ENCODE peak calls at places on chromosomes 7 and 10, in seven cellular contexts. Z is K562, V is endothelial cell of umbilical vein, L is erythroblast, K is lower leg skin, W is IMR-90, I is stomach. M is an unnamed sample.

GRCh38 chr7:38881947-38882684 is 26.9 kb downstream of the VPS41 start:
- DNase-seq in V (no peak), L (peak), K (no peak), Z (no peak), W (no peak), I (no peak), M (no peak)

GRCh38 chr10:89327803-89328441 is at the start of gene IFIT3:
- DNase-seq in I (peak), W (peak), Z (peak), V (peak), L (peak), K (peak), M (peak)

GRCh38 chr10:77486511-77486910 is 151.1 kb downstream of the KCNMA1 start:
- DNase-seq in I (no peak), K (no peak), L (no peak), W (no peak), Z (no peak), V (no peak), M (no peak)

GRCh38 chr7:116899308-116899707 is 36.9 kb downstream of the CAPZA2 start:
- DNase-seq in L (peak), Z (no peak), W (no peak), I (no peak), V (no peak), K (no peak), M (no peak)

GRCh38 chr7:138768251-138768650 is 29.5 kb upstream of the TMEM213 start:
- DNase-seq in W (no peak), L (no peak), K (no peak), Z (no peak), V (no peak), I (no peak), M (no peak)

GRCh38 chr10:89624020-89624419 is 21.0 kb downstream of the PANK1 start:
- DNase-seq in L (no peak), I (no peak), V (no peak), Z (no peak), W (no peak), K (no peak), M (no peak)

GRCh38 chr10:8049151-8049873 is 5.2 kb upstream of the GATA3 start:
- DNase-seq in V (no peak), Z (no peak), I (no peak), K (no peak), L (no peak), W (no peak), M (no peak)

GRCh38 chr7:86814980-86815379 is 171.3 kb downstream of the GRM3 start:
- DNase-seq in I (no peak), L (peak), W (no peak), V (peak), Z (peak), K (no peak), M (no peak)

GRCh38 chr10:25226775-25227682 is 52.2 kb downstream of the GPR158 start:
- DNase-seq in I (peak), Z (peak), V (peak), K (no peak), W (peak), L (peak), M (peak)

GRCh38 chr10:114445332-114445731 is 41.0 kb upstream of the AFAP1L2 start:
- DNase-seq in I (no peak), Z (no peak), W (no peak), V (no peak), K (no peak), L (no peak), M (no peak)

GRCh38 chr7:116679495-116679894 is 7.5 kb downstream of the MET start:
- DNase-seq in I (no peak), W (no peak), L (no peak), V (peak), Z (no peak), K (no peak), M (no peak)

GRCh38 chr7:100102950-100103840 is 1.8 kb downstream of the AP4M1 start:
- DNase-seq in K (no peak), W (peak), V (no peak), L (no peak), Z (no peak), I (no peak), M (peak)

GRCh38 chr7:151608031-151608551 is 88.4 kb upstream of the RHEB start:
- DNase-seq in V (no peak), L (no peak), Z (no peak), I (no peak), K (no peak), W (no peak), M (no peak)

GRCh38 chr7:7565018-7565680 is 1.5 kb upstream of the MIOS start:
- DNase-seq in Z (no peak), K (no peak), L (peak), W (no peak), V (no peak), I (no peak), M (no peak)

GRCh38 chr7:681551-682307 is 44.8 kb upstream of the DNAAF5 start:
- DNase-seq in V (no peak), I (no peak), L (no peak), K (no peak), W (no peak), Z (no peak), M (no peak)

GRCh38 chr7:76269895-76270294 is 32.6 kb upstream of the HSPB1 start:
- DNase-seq in Z (no peak), K (no peak), V (no peak), L (no peak), W (no peak), I (no peak), M (no peak)

GRCh38 chr7:4091767-4092166 is 590.3 kb upstream of the FOXK1 start:
- DNase-seq in L (no peak), W (no peak), Z (no peak), I (no peak), K (peak), V (no peak), M (no peak)

GRCh38 chr10:29408847-29409240 is 120.0 kb downstream of the LYZL1 start:
- DNase-seq in K (no peak), Z (no peak), V (no peak), W (no peak), I (no peak), L (peak), M (no peak)

GRCh38 chr10:1609038-1609411 is 128.3 kb downstream of the ADARB2 start:
- DNase-seq in V (no peak), Z (no peak), I (no peak), L (no peak), W (no peak), K (no peak), M (no peak)

GRCh38 chr10:85993140-85993539 is 373.5 kb downstream of the GRID1 start:
- DNase-seq in Z (no peak), I (no peak), L (no peak), W (no peak), V (no peak), K (no peak), M (no peak)

GRCh38 chr7:97693586-97693985 is 38.3 kb upstream of the TAC1 start:
- DNase-seq in I (no peak), W (no peak), V (no peak), L (no peak), K (no peak), Z (no peak), M (no peak)

GRCh38 chr10:58785354-58785753 is 272.7 kb downstream of the BICC1 start:
- DNase-seq in L (no peak), K (no peak), I (no peak), Z (no peak), V (no peak), W (no peak), M (no peak)

GRCh38 chr10:22372298-22372697 is 27.0 kb downstream of the SPAG6 start:
- DNase-seq in W (no peak), L (no peak), Z (no peak), I (no peak), V (no peak), K (no peak), M (no peak)

GRCh38 chr7:17406756-17407155 is 108.3 kb downstream of the AHR start:
- DNase-seq in K (no peak), L (no peak), W (peak), I (no peak), Z (no peak), V (no peak), M (no peak)

GRCh38 chr7:67518580-67518979 is 521.9 kb downstream of the TYW1 start:
- DNase-seq in L (no peak), I (no peak), Z (no peak), K (no peak), V (no peak), W (no peak), M (no peak)

GRCh38 chr10:1120761-1121160 is 64.6 kb downstream of the WDR37 start:
- DNase-seq in Z (no peak), W (no peak), V (no peak), I (no peak), K (no peak), L (no peak), M (no peak)

GRCh38 chr10:16822027-16822426 is 4.8 kb upstream of the RSU1 start:
- DNase-seq in W (no peak), I (no peak), K (no peak), L (no peak), Z (no peak), V (no peak), M (no peak)

DNA sequence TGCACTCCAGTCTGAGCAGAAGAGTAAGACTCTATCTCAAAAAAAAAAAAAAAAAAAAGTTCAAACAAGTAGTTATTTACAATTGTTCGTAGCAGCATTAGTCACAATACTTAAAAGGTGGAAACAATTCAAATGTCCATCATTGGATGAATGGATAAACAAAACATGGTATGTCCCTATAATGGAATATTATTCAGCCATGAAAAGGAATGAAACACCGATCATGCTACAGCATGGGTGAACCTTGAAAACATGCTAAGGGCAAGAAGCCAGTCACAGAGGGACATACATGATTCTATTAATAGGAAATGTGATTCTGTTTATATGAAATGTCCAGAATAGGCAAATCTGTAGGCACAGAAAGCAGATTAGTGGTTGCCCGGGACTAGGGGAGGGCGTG is 15.9 kb downstream of the DOCK1 start:
- DNase-seq in L (no peak), K (no peak), W (no peak), I (no peak), V (no peak), Z (no peak), M (no peak)
- TF ChIP-seq POLR2A in L (no peak), K (no peak), W (no peak), I (no peak), V (no peak), Z (no peak), M (no peak)

DNA sequence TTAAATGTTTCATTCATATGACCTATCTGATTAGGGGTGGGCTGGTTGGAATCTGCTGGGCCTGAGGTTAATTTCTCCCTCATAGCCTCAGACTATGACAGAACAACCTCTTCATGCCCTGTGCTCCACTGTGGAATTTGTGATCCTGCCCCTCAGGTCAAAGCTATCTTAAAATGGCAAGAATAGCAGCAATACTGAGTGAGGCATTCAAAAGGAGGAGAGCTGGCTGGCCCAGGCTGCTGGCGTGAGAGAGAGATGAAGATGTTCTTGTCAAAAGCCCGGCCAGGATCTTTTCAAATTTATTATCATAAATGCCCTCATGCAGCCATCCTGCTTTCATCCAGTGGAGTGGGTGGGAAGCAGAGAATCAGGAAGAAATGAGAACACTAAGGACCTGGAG is 41.8 kb upstream of the PLCE1 start:
- DNase-seq in L (no peak), Z (no peak), W (no peak), I (no peak), V (no peak), K (no peak), M (no peak)
- TF ChIP-seq POLR2A in L (no peak), Z (no peak), W (no peak), I (no peak), V (no peak), K (no peak), M (no peak)

DNA sequence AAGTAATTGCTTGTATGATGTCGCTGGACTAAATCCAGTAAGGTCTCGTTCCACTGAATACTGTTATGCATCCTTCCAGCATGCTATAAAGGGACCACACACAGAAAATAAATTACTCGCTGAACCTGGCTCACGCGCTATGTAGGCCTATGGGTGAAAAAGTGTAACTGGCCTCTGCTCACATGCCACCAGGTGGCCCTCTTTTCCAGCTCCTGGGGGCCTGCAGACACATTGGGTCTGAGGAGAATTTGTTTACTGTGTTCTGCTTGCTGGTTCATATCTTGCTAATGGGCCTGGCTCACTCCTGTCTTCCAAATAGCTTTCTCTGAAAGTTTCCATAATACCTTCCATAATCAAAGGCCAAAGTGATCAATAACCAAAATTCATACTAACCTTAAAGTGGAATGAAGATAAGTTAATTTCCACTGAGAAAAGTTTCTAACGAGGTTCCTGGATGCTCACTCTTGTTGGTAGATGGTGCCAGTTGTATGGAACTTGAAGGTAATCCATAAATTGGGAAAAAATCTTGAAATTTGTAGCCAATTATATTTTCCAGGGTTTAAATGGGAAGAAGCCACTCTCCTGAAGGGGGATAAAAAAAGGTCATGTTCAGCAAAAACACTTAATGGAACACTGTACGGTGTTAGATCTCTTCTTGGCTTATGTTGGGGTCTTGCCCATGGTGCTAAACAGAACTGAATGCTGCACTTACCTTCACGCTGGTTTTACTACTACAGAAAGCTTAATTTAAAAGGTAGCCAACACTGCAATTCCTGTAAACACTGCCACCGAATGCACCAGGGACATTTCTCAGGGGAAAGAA is 27.0 kb upstream of the ZPBP start:
- DNase-seq in L (peak), K (no peak), I (no peak), V (no peak), Z (peak), W (no peak), M (no peak)
- TF ChIP-seq POLR2A in L (no peak), K (no peak), I (no peak), V (no peak), Z (no peak), W (no peak), M (no peak)

GRCh38 chr7:56033671-56034432 is 17.4 kb downstream of the PSPH start:
- DNase-seq in K (no peak), I (peak), Z (peak), V (peak), L (peak), W (peak), M (peak)
- TF ChIP-seq POLR2A in K (no peak), I (no peak), Z (no peak), V (peak), L (no peak), W (no peak), M (peak)

GRCh38 chr10:92575961-92576360 is 2.1 kb upstream of the IDE start:
- DNase-seq in Z (no peak), V (no peak), I (no peak), K (no peak), L (no peak), W (peak), M (no peak)

GRCh38 chr10:92574545-92575377 is 868 bp upstream of the IDE start:
- DNase-seq in V (no peak), Z (no peak), W (peak), L (no peak), K (no peak), I (no peak), M (peak)

GRCh38 chr10:92573091-92573797 is 649 bp downstream of the IDE start:
- DNase-seq in I (peak), W (peak), L (peak), Z (no peak), V (peak), K (no peak), M (no peak)

GRCh38 chr10:92572362-92573090 is 1.4 kb downstream of the IDE start:
- DNase-seq in Z (no peak), W (no peak), I (no peak), K (no peak), L (peak), V (peak), M (no peak)

GRCh38 chr10:92573798-92574544 is at the start of gene IDE:
- DNase-seq in K (peak), W (peak), L (peak), Z (peak), V (peak), I (peak), M (peak)
- TF ChIP-seq POLR2A in K (no peak), W (no peak), L (peak), Z (peak), V (peak), I (no peak), M (peak)

GRCh38 chr10:127064474-127064873 is 131.9 kb downstream of the INSYN2A start:
- DNase-seq in Z (no peak), W (no peak), I (no peak), K (no peak), L (no peak), V (no peak), M (no peak)

GRCh38 chr10:127068485-127068884 is 127.9 kb downstream of the INSYN2A start:
- DNase-seq in I (no peak), Z (no peak), K (no peak), V (no peak), W (no peak), L (no peak), M (no peak)

GRCh38 chr10:127063762-127064161 is 132.6 kb downstream of the INSYN2A start:
- DNase-seq in L (no peak), I (no peak), K (no peak), Z (no peak), V (no peak), W (no peak), M (no peak)

GRCh38 chr10:127071126-127071525 is 125.3 kb downstream of the INSYN2A start:
- DNase-seq in L (no peak), I (no peak), K (no peak), V (no peak), Z (no peak), W (no peak), M (no peak)

GRCh38 chr10:127069436-127069835 is 127.0 kb downstream of the INSYN2A start:
- DNase-seq in V (no peak), W (no peak), K (no peak), Z (no peak), L (no peak), I (no peak), M (no peak)
- TF ChIP-seq POLR2A in V (no peak), W (no peak), K (no peak), Z (no peak), L (no peak), I (no peak), M (no peak)

GRCh38 chr10:48307584-48307983 is 1.1 kb downstream of the MAPK8 start:
- DNase-seq in W (no peak), Z (no peak), V (peak), I (no peak), L (peak), K (no peak), M (no peak)

GRCh38 chr10:48309711-48310226 is 3.3 kb downstream of the MAPK8 start:
- DNase-seq in V (peak), K (no peak), L (peak), W (peak), I (no peak), Z (no peak), M (peak)

GRCh38 chr10:48306870-48307531 is 524 bp downstream of the MAPK8 start:
- DNase-seq in Z (peak), I (peak), W (peak), L (peak), K (peak), V (peak), M (peak)

GRCh38 chr10:48305905-48306264 is 592 bp upstream of the MAPK8 start:
- DNase-seq in V (peak), L (no peak), Z (no peak), W (no peak), I (no peak), K (no peak), M (no peak)

GRCh38 chr10:48306265-48306869 is at the start of gene MAPK8:
- DNase-seq in V (peak), W (peak), I (peak), L (peak), K (peak), Z (peak), M (peak)
- TF ChIP-seq POLR2A in V (peak), W (peak), I (peak), L (peak), K (peak), Z (peak), M (peak)

GRCh38 chr7:106419455-106420182 is 134.8 kb upstream of the NAMPT start:
- DNase-seq in V (no peak), Z (no peak), L (no peak), I (no peak), K (no peak), W (no peak), M (no peak)

GRCh38 chr7:106423111-106423510 is 138.3 kb upstream of the NAMPT start:
- DNase-seq in Z (no peak), W (no peak), I (no peak), L (no peak), V (no peak), K (no peak), M (no peak)

GRCh38 chr7:106420741-106421140 is 136.0 kb upstream of the NAMPT start:
- DNase-seq in Z (no peak), W (no peak), K (no peak), I (no peak), V (no peak), L (no peak), M (no peak)

GRCh38 chr7:106420210-106420609 is 135.4 kb upstream of the NAMPT start:
- DNase-seq in L (no peak), W (no peak), I (no peak), V (no peak), Z (no peak), K (no peak), M (no peak)

DNA sequence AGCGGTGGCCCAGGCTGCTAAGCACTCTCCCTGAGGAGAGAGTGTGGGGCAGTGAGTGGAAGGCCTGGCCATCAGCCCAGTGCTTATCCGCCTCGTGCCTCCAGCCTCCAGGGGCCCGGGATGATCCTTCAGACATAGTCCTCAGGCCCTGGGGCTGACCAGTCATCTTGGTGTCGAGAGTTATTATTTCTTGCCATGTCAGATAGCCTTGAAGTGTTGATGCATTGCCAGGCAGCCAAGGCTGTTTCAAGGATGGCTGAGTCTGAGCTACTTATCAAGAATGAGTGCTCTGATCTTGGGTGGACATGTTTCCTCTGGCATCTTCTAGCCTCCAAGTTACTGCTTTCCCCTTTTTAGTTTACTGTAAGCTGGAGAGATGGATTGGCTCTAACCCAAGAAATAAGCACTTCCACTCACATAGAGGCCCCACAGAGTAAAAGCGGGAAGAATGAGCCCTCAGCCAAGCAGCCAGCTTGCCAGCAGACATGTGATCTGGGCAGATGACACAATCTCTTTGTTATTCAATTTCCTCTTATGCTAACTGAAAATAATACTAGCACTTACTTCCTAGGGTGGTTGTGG is 136.5 kb upstream of the NAMPT start:
- DNase-seq in V (peak), Z (no peak), L (no peak), I (peak), W (peak), K (peak), M (no peak)
- TF ChIP-seq POLR2A in V (no peak), Z (no peak), L (no peak), I (no peak), W (peak), K (no peak), M (no peak)

M was measured in H54.